ENCODE peak calls at places on chromosomes 5 and 9, in six cellular contexts. K is HCEC 1CT; J is PC-3; X is non-pigmented ciliary epithelial cell; N is activated CD8-positive, alpha-beta memory T cell treated with anti-CD3 and anti-CD28 coated beads for 4 hours; D is heart left ventricle. C is an unnamed sample.
A peak's percentile ranks its signal among the peaks of the same experiment; 100 is the strongest.

GRCh38 chr5:41637869-41638268 is 127.5 kb upstream of the PLCXD3 start:
- DNase-seq in N (no peak), K (no peak), X (no peak), J (peak; percentile 4), D (no peak), C (no peak)

GRCh38 chr9:111839981-111840380 is 45.2 kb upstream of the SHOC1 start:
- DNase-seq in J (peak; percentile 29), N (no peak), X (no peak), D (no peak), K (peak; percentile 83), C (no peak)

GRCh38 chr5:150017606-150018005 is 17.1 kb downstream of the HMGXB3 start:
- DNase-seq in K (peak; percentile 90), D (no peak), N (no peak), X (peak; percentile 32), J (peak; percentile 99), C (no peak)

GRCh38 chr5:108381034-108381954 is 604 bp downstream of the FBXL17 start:
- DNase-seq in K (peak; percentile 76), J (peak; percentile 64), X (no peak), D (peak; percentile 79), N (peak; percentile 58), C (peak; percentile 92)

GRCh38 chr5:72557576-72558336 is 50.5 kb upstream of the ZNF366 start:
- DNase-seq in K (no peak), D (no peak), J (no peak), N (no peak), X (no peak), C (no peak)

GRCh38 chr9:134626141-134626423 is 15.5 kb upstream of the COL5A1 start:
- DNase-seq in N (no peak), J (no peak), K (no peak), X (no peak), D (no peak), C (no peak)

GRCh38 chr9:73143606-73144328 is 7.9 kb upstream of the ANXA1 start:
- DNase-seq in D (no peak), J (peak; percentile 92), K (peak; percentile 85), X (no peak), N (no peak), C (no peak)

GRCh38 chr5:72154076-72154756 is 46.9 kb downstream of the MAP1B start:
- DNase-seq in X (no peak), D (peak; percentile 22), J (no peak), K (no peak), N (no peak), C (peak; percentile 63)

GRCh38 chr5:72503888-72504491 is 3.2 kb downstream of the ZNF366 start:
- DNase-seq in D (no peak), K (peak; percentile 50), N (no peak), X (no peak), J (peak; percentile 79), C (no peak)

GRCh38 chr5:16489322-16489791 is 23.8 kb upstream of the ZNF622 start:
- DNase-seq in J (peak; percentile 84), D (no peak), N (no peak), X (no peak), K (peak; percentile 70), C (no peak)

GRCh38 chr9:87336407-87336806 is 161.3 kb upstream of the DAPK1 start:
- DNase-seq in N (no peak), D (no peak), J (peak; percentile 4), K (no peak), X (no peak), C (no peak)

GRCh38 chr9:2622361-2623045 is 916 bp downstream of the VLDLR start:
- DNase-seq in K (peak; percentile 27), J (no peak), X (no peak), D (peak; percentile 32), N (no peak), C (peak; percentile 62)